ENCODE peak calls at places on chromosome 9, in four cellular contexts. R is A549, X is SK-N-SH, L is HepG2. D is an unnamed sample.

GRCh38 chr9:120583958-120584369 is 4.0 kb upstream of the CDK5RAP2 start:
- DNase-seq in L (peak), R (peak), X (peak), D (no peak)

GRCh38 chr9:137370865-137371520 is 52.0 kb downstream of the EXD3 start:
- DNase-seq in L (no peak), R (no peak), X (no peak), D (peak)

GRCh38 chr9:86842573-86842972 is 104.7 kb downstream of the GAS1 start:
- DNase-seq in L (no peak), X (no peak), R (no peak), D (no peak)

GRCh38 chr9:7828344-7828743 is 28.8 kb upstream of the DMAC1 start:
- DNase-seq in L (no peak), R (no peak), X (no peak), D (no peak)

GRCh38 chr9:114894801-114895433 is 35.5 kb downstream of the TNFSF8 start:
- DNase-seq in X (no peak), R (peak), L (peak), D (peak)

GRCh38 chr9:133127340-133127981 is 6.4 kb upstream of the RALGDS start:
- DNase-seq in X (no peak), R (no peak), L (no peak), D (no peak)

GRCh38 chr9:2228132-2228531 is 213.0 kb downstream of the SMARCA2 start:
- DNase-seq in R (no peak), X (peak), L (no peak), D (peak)

GRCh38 chr9:77712533-77713130 is 64.5 kb upstream of the GNA14 start:
- DNase-seq in R (no peak), X (no peak), L (peak), D (no peak)

GRCh38 chr9:16627967-16628366 is 242.5 kb downstream of the BNC2 start:
- DNase-seq in L (no peak), X (peak), R (no peak), D (no peak)

GRCh38 chr9:110192531-110193326 is 15.2 kb downstream of the C9orf152 start:
- DNase-seq in R (no peak), L (no peak), X (no peak), D (no peak)

GRCh38 chr9:129023036-129023907 is 4.9 kb downstream of the SH3GLB2 start:
- DNase-seq in R (no peak), L (no peak), X (peak), D (no peak)

GRCh38 chr9:121593066-121593465 is 58.4 kb upstream of the DAB2IP start:
- DNase-seq in X (no peak), R (no peak), L (no peak), D (no peak)

GRCh38 chr9:129624947-129625346 is 1.0 kb upstream of the NTMT1 start:
- DNase-seq in L (peak), R (no peak), X (no peak), D (no peak)

GRCh38 chr9:128215491-128216404 is 12.6 kb downstream of the DNM1 start:
- DNase-seq in X (peak), R (no peak), L (peak), D (no peak)

GRCh38 chr9:131307974-131308373 is 18.5 kb downstream of the PLPP7 start:
- DNase-seq in X (no peak), L (no peak), R (no peak), D (no peak)

GRCh38 chr9:71911908-71912325 is 478 bp downstream of the C9orf85 start:
- DNase-seq in X (peak), L (no peak), R (no peak), D (no peak)

GRCh38 chr9:97880336-97880735 is 27.3 kb downstream of the FOXE1 start:
- DNase-seq in X (no peak), L (no peak), R (no peak), D (no peak)

GRCh38 chr9:115391166-115391825 is 273.3 kb upstream of the TNC start:
- DNase-seq in L (no peak), R (no peak), X (no peak), D (no peak)

GRCh38 chr9:69385474-69386091 is 60.6 kb downstream of the ENTREP1 start:
- DNase-seq in L (no peak), R (no peak), X (no peak), D (no peak)

GRCh38 chr9:137649553-137649952 is 30.7 kb downstream of the EHMT1 start:
- DNase-seq in L (no peak), X (no peak), R (no peak), D (no peak)

GRCh38 chr9:100465765-100466164 is 7.2 kb upstream of the TMEFF1 start:
- DNase-seq in X (no peak), L (no peak), R (no peak), D (no peak)

GRCh38 chr9:33742051-33742450 is 53.3 kb upstream of the PRSS3 start:
- DNase-seq in R (no peak), X (no peak), L (no peak), D (no peak)

GRCh38 chr9:18699749-18700148 is 225.8 kb downstream of the ADAMTSL1 start:
- DNase-seq in L (no peak), X (no peak), R (no peak), D (no peak)

GRCh38 chr9:24436761-24437160 is 108.9 kb downstream of the IZUMO3 start:
- DNase-seq in R (no peak), X (no peak), L (no peak), D (no peak)

GRCh38 chr9:19666575-19666974 is 122.3 kb downstream of the SLC24A2 start:
- DNase-seq in X (no peak), L (no peak), R (no peak), D (no peak)

GRCh38 chr9:37025381-37026084 is 8.5 kb downstream of the PAX5 start:
- DNase-seq in L (no peak), R (no peak), X (no peak), D (no peak)

GRCh38 chr9:32989651-32990050 is 11.8 kb downstream of the APTX start:
- DNase-seq in L (no peak), R (no peak), X (no peak), D (no peak)

GRCh38 chr9:13750061-13750460 is 470.6 kb upstream of the MPDZ start:
- DNase-seq in X (no peak), R (no peak), L (no peak), D (no peak)

GRCh38 chr9:31541626-31542025 is 842.8 kb upstream of the ACO1 start:
- DNase-seq in R (no peak), X (no peak), L (no peak), D (no peak)

GRCh38 chr9:122261469-122261881 is 3.2 kb downstream of the RBM18 start:
- DNase-seq in X (no peak), L (peak), R (no peak), D (no peak)

GRCh38 chr9:38707885-38708640 is 11.9 kb downstream of the FAM240B start:
- DNase-seq in X (no peak), R (no peak), L (no peak), D (no peak)

GRCh38 chr9:79694676-79695400 is 123.1 kb downstream of the TLE4 start:
- DNase-seq in L (no peak), X (no peak), R (no peak), D (no peak)

GRCh38 chr9:87685871-87686519 is 39.9 kb upstream of the CTSL start:
- DNase-seq in R (no peak), X (no peak), L (no peak), D (no peak)

GRCh38 chr9:69149321-69149807 is 24.7 kb upstream of the TJP2 start:
- DNase-seq in R (no peak), L (no peak), X (no peak), D (peak)

GRCh38 chr9:131869312-131869711 is 129.4 kb upstream of the RAPGEF1 start:
- DNase-seq in R (no peak), L (no peak), X (peak), D (no peak)

GRCh38 chr9:29285818-29286217 is 1712.5 kb upstream of the C9orf72 start:
- DNase-seq in R (no peak), L (no peak), X (no peak), D (no peak)

GRCh38 chr9:116594552-116594951 is 92.6 kb upstream of the TRIM32 start:
- DNase-seq in L (no peak), X (no peak), R (no peak), D (no peak)

GRCh38 chr9:91036356-91036755 is 234.7 kb downstream of the SYK start:
- DNase-seq in X (no peak), L (no peak), R (no peak), D (no peak)

DNA sequence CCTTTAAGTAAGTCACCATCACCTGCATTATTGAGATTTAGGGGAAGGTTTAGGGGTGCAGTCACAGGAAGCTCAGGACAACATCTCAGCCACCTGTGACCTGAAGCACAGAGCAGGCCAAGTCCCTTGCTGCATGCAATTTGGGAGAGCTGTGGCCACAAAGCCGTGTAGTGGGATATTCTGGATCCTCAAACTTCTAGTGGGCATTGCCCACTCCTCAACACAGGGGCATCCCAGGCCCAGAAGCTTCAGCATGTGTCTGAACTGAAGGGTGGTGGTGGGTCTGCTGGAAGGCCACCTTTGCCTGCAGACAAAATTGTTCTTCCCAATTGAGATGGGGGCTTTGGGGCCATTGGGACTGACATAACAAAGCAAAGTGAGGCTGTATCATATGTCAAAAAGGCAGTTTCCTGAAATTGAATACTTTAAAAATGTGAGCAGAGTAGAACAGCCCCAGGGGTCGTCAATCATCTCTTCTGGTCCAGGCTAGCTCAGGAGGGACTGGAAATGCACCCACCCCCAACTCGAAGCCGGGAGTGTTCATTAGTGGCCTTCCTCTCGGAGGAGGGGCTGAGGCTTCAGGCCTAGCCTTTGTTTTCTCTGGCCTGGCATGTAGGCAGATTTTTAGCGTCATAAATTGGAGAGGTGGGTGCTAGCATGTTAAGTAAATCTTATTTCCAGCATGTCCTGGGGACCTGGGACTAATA is 2.8 kb upstream of the GADD45G start:
- DNase-seq in R (no peak), X (no peak), L (no peak), D (peak)
- TF ChIP-seq CHD2 in R (no peak), X (no peak), L (no peak), D (no peak)

DNA sequence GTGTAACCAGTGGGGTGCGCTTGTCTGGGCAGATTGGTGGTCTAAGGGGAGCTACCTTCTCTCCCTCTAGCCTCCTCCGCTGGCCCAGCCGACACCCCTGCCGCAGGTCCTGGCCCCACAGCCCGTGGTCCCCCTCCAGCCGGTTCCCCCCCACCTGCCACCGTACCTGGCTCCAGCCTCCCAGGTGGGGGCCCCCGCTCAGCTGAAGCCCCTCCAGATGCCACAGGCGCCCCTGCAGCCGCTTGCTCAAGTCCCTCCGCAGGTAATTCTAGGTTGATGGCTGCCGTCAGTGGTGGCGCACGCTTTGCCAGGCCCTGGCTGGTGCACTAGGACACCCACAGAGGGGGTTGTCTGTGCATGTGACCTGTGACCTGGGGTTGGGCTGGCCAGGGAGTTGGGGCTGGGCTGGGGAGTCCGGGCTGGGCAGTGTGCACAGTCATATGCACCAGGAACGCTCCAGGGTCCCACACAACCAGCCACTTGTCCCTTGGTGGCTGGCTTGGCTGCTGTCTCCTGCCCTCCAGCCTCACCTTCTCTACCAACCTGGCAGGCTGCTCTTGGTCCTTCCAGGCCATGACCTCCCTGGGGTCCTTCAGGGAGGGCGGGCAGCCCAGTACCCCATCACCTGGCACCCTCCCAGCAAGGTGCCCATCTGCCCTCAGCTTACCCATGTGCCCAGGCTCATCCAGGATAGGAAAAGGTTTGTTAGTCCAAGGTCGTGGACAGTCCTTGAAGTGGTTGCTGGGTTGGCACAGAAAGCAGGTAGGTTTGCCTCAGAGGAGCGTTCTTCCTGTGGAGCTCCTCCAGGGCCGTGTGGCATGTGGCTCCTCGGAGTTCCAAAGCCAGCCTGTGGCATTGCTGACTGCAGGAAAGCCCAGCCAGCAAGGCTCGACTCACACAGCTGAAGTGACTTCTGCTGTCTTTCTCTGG is 73.2 kb downstream of the WNK2 start:
- DNase-seq in R (no peak), X (peak), L (no peak), D (no peak)
- TF ChIP-seq CHD2 in R (no peak), X (no peak), L (no peak), D (no peak)

GRCh38 chr9:135348788-135349150 is 130.8 kb upstream of the PPP1R26 start:
- DNase-seq in X (no peak), L (no peak), R (no peak), D (no peak)

GRCh38 chr9:135347461-135347860 is 132.1 kb upstream of the PPP1R26 start:
- DNase-seq in R (no peak), X (no peak), L (no peak), D (no peak)

GRCh38 chr9:135348076-135348787 is 131.3 kb upstream of the PPP1R26 start:
- DNase-seq in X (no peak), L (no peak), R (no peak), D (no peak)

GRCh38 chr9:135349212-135349962 is 130.2 kb upstream of the PPP1R26 start:
- DNase-seq in R (no peak), X (no peak), L (no peak), D (no peak)

DNA sequence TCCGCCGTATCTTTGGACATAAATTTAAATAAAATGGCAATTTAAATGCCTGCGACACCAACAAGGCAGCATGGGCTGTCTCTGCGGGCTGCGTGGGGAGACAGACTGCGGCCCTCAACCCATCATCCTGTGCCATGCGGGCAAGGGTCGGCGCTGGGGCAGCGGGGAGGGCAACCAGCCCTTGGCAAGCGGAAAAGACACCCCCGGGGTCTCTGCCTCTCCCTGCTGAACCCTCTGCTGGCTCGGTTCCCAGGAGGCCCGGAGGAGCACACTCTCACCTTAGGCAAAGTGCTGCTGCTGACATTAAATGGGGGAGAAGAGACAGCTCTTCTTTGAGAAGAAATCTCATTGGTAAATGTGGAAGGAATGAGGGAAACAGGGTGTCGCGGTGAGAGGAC is 129.6 kb upstream of the PPP1R26 start:
- DNase-seq in X (no peak), R (no peak), L (no peak), D (no peak)
- TF ChIP-seq CHD2 in X (no peak), R (no peak), L (no peak), D (no peak)

DNA sequence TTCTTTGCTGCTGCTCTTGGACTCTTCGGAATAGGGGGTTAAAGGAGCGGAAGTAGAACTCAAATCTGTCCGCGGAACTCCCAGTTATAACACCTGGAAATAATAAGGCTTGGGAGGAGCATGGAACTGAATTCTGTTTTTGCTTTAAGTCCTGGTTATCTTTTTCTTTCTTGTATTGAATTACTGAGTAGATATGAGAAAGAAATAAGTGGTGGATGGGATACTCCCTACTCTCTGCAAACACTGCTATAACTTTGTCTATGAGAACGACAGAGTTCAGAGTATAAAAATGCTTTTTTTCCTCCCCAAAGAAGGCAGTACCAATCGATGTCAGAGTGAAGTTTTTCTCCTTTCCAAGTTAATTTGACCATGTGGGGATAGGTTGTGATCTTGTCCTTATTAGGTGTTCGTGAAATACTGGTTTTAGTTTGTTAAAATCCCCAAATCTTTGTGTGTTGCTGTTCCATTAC is 1.2 kb downstream of the RIC1 start:
- DNase-seq in L (peak), R (peak), X (peak), D (no peak)
- TF ChIP-seq CHD2 in L (no peak), R (no peak), X (no peak), D (no peak)

D was measured in H1.